ENCODE peak calls at places on chromosomes 16 and 17, in eight cellular contexts. Q is fibroblast of pulmonary artery, P is sigmoid colon, H is brain microvascular endothelial cell, C is cardiac fibroblast, G is astrocyte of the cerebellum, B is AG04450, W is psoas muscle. T is an unnamed sample.

GRCh38 chr16:80931985-80932720 is 74.5 kb downstream of the CMC2 start:
- DNase-seq in Q (peak; percentile 74), P (peak; percentile 92), H (peak; percentile 51), C (peak; percentile 77), G (peak; percentile 19), B (no peak), W (peak; percentile 90), T (no peak)

GRCh38 chr17:16377804-16378400 is 3.0 kb upstream of the UBB start:
- DNase-seq in Q (peak; percentile 78), P (no peak), H (peak; percentile 35), C (peak; percentile 74), G (no peak), B (no peak), W (peak; percentile 1), T (no peak)

GRCh38 chr17:40490289-40490853 is 11.1 kb downstream of the TNS4 start:
- DNase-seq in Q (peak; percentile 78), P (peak; percentile 97), H (peak; percentile 64), C (peak; percentile 91), G (no peak), B (peak; percentile 59), W (peak; percentile 65), T (no peak)

GRCh38 chr16:61813339-61813738 is 222.9 kb downstream of the CDH8 start:
- DNase-seq in Q (no peak), P (no peak), H (no peak), C (no peak), G (no peak), B (no peak), W (no peak), T (no peak)

GRCh38 chr17:17140590-17140980 is 65.5 kb downstream of the PLD6 start:
- DNase-seq in Q (peak; percentile 69), P (no peak), H (peak; percentile 78), C (peak; percentile 62), G (no peak), B (peak; percentile 34), W (no peak), T (no peak)

GRCh38 chr16:29891525-29892457 is 7.6 kb downstream of the SEZ6L2 start:
- DNase-seq in Q (peak; percentile 36), P (no peak), H (no peak), C (peak; percentile 26), G (no peak), B (no peak), W (peak; percentile 66), T (no peak)

GRCh38 chr17:50684288-50684611 is 23.5 kb downstream of the ANKRD40 start:
- DNase-seq in Q (no peak), P (no peak), H (no peak), C (no peak), G (no peak), B (no peak), W (no peak), T (no peak)

GRCh38 chr16:57187508-57187854 is 1.4 kb downstream of the RSPRY1 start:
- DNase-seq in Q (no peak), P (no peak), H (no peak), C (no peak), G (no peak), B (no peak), W (no peak), T (no peak)

GRCh38 chr17:33284022-33284421 is 9.1 kb downstream of the ASIC2 start:
- DNase-seq in Q (peak; percentile 79), P (peak; percentile 69), H (peak; percentile 64), C (peak; percentile 83), G (peak; percentile 59), B (peak; percentile 33), W (no peak), T (peak; percentile 57)

GRCh38 chr17:36948717-36949460 is at the start of gene AATF:
- DNase-seq in Q (peak; percentile 96), P (peak; percentile 98), H (peak; percentile 93), C (peak; percentile 97), G (peak; percentile 86), B (peak; percentile 90), W (peak; percentile 98), T (peak; percentile 56)

GRCh38 chr17:36949461-36949927 is 740 bp downstream of the AATF start:
- DNase-seq in Q (no peak), P (no peak), H (no peak), C (no peak), G (no peak), B (no peak), W (no peak), T (no peak)

GRCh38 chr17:36946726-36947091 is 2.0 kb upstream of the AATF start:
- DNase-seq in Q (no peak), P (no peak), H (no peak), C (no peak), G (no peak), B (no peak), W (no peak), T (no peak)

GRCh38 chr17:36950027-36950426 is 1.3 kb downstream of the AATF start:
- DNase-seq in Q (no peak), P (no peak), H (no peak), C (no peak), G (no peak), B (no peak), W (no peak), T (no peak)

DNA sequence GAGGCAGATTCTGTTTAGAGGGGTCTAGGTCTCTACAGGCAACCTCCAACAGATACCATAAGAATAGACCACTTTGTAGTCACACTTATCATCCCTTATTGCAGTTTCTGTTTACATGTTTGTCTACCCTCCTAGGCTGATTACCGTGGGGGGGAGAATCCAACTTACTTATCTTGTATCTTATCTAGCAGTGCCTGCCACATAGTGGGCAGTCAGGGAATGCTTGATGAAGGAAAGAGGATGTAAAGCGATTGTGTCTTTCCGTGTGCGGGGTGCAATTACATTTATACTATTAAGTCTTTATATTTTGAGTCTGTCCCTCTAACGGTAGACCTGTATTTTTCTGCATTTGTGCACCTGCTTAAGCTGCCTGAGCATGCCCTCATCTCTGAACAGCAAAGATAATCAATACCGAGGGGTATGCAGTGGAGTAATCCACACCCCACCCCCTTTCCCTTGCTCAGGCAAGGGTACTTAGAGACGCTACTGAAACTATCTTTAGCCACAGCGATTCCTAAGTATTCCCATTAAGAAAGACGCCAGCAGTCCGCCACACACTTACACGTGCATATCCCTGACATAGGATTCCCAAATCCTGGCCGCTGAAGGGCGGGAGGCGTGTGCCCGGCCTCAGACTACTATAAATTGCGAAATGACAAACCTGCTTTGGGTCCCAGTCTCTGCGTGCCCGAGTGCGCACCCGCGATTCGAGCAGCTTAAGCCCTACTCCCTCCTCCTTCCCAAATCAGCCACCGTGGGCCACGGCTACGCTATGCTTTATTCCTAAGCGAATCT is 635 bp upstream of the AATF start:
- DNase-seq in Q (no peak), P (no peak), H (peak; percentile 18), C (no peak), G (no peak), B (no peak), W (no peak), T (no peak)
- TF ChIP-seq CTCF in Q (no peak), P (no peak), H (no peak), C (no peak), G (no peak), B (no peak), W (no peak), T (no peak)

DNA sequence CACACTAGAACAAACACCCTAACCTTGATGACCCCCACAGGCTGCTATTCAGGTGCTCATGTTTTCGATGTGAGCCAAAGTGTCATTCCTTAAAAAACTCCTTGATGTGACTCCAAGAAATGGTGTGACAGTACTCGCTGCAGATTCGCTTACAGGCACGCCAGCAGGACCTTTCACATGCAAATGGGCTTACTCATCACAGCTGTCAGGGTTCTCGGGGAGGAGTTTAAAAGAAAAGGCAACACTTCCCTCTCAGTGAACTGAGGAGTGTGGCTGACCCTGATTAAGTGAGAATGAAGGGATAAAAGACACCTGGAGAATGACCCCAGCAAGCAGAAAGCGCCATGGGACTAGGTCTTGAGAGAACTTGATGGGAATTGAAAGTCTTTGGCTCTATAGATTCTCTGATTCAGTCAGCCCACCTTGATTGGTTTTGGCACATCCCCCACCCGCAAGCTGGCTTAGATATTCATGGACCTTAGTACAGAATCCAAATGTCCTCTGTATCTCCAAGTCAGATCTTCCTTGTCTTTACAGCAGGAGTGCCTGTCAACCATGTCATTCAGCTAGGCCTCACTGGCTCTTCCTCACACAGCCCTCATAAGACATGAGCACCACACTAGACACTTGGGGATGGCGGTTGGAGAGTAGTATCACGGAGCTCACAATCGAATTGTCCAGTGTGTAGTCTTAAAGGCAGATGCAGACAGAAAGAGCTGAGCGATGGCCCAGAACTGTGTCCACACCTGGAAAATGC is 82.6 kb downstream of the HIC1 start:
- DNase-seq in Q (peak; percentile 71), P (no peak), H (peak; percentile 88), C (peak; percentile 69), G (peak; percentile 52), B (no peak), W (no peak), T (no peak)
- H3K4me3 ChIP-seq in Q (no peak overlapping the region), P (no peak overlapping the region), H (no peak overlapping the region), C (no peak overlapping the region), G (no peak overlapping the region), B (no peak overlapping the region), W (no peak overlapping the region), T (no peak overlapping the region)

DNA sequence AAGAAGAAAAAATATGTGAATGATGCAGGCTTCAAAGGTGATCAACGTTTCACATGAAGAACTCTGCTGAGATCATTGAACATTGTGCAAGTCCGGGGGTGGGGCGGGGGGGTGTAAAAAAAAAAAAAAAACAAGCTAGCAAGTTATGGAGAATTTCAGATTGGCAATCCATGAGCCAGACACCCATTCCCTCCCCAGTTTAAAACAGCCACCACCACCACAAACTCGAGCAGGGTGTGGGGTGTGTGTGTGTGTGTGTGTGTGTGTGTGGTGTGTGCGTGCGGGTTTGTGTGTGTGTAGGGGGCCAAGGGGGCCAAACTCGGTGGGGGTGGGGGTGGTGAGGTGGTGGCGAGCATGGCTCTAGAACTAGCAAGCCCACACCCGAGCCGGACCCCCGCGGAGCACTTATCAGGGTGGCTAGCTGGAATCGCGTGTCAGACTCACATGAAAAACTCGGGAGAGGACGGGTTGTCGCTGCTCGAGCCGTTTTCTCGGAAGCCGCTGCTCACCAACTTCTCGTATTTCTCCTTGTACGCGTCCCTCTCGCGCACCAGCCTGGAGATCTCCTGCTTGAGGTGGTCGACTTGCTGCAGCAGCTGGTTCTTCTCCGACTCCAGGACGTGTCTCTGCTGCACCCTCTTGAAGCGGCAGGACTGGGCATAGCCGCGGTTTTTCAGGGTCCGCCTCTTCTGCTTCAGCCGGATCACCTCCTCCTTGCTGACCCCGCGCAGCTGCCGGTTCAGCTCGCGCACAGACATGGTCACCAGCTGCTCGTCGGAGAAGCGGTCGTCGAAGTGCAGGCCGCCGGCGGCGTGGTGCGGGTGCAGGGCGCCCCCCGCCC is 2.0 kb downstream of the MAF start:
- DNase-seq in Q (peak; percentile 23), P (peak; percentile 83), H (peak; percentile 45), C (peak; percentile 47), G (peak; percentile 31), B (no peak), W (peak; percentile 85), T (no peak)
- TF ChIP-seq CTCF in Q (no peak), P (no peak), H (peak; percentile 48), C (no peak), G (peak; percentile 4), B (no peak), W (peak; percentile 33), T (no peak)

DNA sequence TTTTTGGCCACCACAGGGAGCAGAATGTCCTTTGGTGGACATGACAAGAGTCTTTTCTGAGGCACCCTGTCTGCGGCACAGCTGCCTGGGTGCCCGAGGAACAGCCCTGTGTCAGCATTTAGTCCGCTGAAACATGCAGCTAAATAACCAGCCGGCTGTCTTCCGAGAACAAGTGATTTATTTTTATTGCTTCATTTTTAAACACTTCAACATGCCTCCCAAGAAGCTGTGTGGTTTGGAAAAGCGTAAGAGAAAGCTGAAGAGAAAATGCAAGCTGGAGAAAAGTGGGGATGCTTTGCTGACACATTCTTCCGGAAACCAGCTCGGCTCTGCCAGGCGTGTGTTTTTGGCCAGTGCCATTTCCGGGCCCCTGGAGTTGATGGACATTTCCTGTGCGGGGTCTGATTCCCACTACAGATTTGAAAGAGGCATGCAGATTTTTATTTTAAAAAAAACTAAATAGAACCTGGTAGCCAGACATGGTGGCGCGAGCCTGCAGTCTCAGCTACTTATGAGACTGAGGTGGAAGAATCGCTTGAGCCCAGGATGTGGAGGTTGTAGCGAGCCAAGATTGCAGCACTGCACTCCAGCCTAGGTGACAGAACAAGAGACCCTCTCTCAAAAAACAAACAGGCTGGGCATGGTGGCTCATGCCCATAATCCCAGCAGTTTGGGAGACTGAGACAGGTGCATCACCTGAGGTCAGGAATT is 94.8 kb downstream of the SEC14L1 start:
- DNase-seq in Q (peak; percentile 89), P (no peak), H (peak; percentile 60), C (peak; percentile 94), G (peak; percentile 37), B (peak; percentile 80), W (peak; percentile 68), T (peak; percentile 79)
- H3K4me3 ChIP-seq in Q (peak overlapping the region; percentile 24), P (peak overlapping the region; percentile 29), H (peak overlapping the region; percentile 5), C (no peak overlapping the region), G (no peak overlapping the region), B (peak overlapping the region; percentile 46), W (peak overlapping the region; percentile 30), T (peak overlapping the region; percentile 53)

T was measured in AG04449.